ENCODE peak calls at places on chromosomes 16 and 17, in eight cellular contexts. O is transverse colon, I is sigmoid colon, Y is endothelial cell of umbilical vein, Q is breast epithelium, E is stomach, G is HL-60, J is SK-N-SH. P is an unnamed sample.

GRCh38 chr16:31008154-31008950 is 2.1 kb downstream of the STX1B start:
- DNase-seq in O (no peak), I (no peak), Y (no peak), Q (no peak), E (no peak), G (no peak), J (peak), P (no peak)

GRCh38 chr16:787978-788398 is at the start of gene RPUSD1:
- DNase-seq in O (no peak), I (no peak), Y (peak), Q (no peak), E (no peak), G (peak), J (no peak), P (peak)

GRCh38 chr17:81119223-81120148 is 45.8 kb upstream of the PVALEF start:
- DNase-seq in O (peak), I (peak), Y (peak), Q (peak), E (peak), G (peak), J (peak), P (peak)

GRCh38 chr17:76524598-76525512 is 12.7 kb downstream of the CYGB start:
- DNase-seq in O (peak), I (no peak), Y (no peak), Q (no peak), E (peak), G (no peak), J (no peak), P (no peak)

GRCh38 chr17:48616719-48617514 is 1.8 kb upstream of the HOXB8 start:
- DNase-seq in O (no peak), I (no peak), Y (no peak), Q (no peak), E (no peak), G (no peak), J (no peak), P (no peak)

GRCh38 chr17:82702161-82702932 is 3.8 kb upstream of the RAB40B start:
- DNase-seq in O (peak), I (no peak), Y (no peak), Q (no peak), E (no peak), G (no peak), J (no peak), P (no peak)

GRCh38 chr17:9363440-9364350 is 211.9 kb downstream of the STX8 start:
- DNase-seq in O (no peak), I (no peak), Y (no peak), Q (no peak), E (no peak), G (no peak), J (no peak), P (no peak)

GRCh38 chr17:4249452-4250029 is 14.2 kb downstream of the ANKFY1 start:
- DNase-seq in O (no peak), I (no peak), Y (peak), Q (no peak), E (no peak), G (peak), J (peak), P (peak)

GRCh38 chr16:85202631-85203461 is 90.6 kb upstream of the CIBAR2 start:
- DNase-seq in O (peak), I (peak), Y (no peak), Q (peak), E (peak), G (no peak), J (peak), P (peak)

GRCh38 chr16:56669005-56669839 is at the start of gene MT1H:
- DNase-seq in O (peak), I (no peak), Y (no peak), Q (no peak), E (peak), G (no peak), J (no peak), P (peak)
- H3K27ac ChIP-seq in O (no peak), I (no peak), Y (no peak), Q (no peak), E (peak), G (no peak), J (no peak), P (no peak)

GRCh38 chr17:7573324-7574080 is 5.9 kb upstream of the CD68 start:
- DNase-seq in O (peak), I (peak), Y (peak), Q (peak), E (peak), G (peak), J (peak), P (peak)

GRCh38 chr17:7574176-7574953 is 5.1 kb upstream of the CD68 start:
- DNase-seq in O (no peak), I (no peak), Y (no peak), Q (no peak), E (no peak), G (peak), J (no peak), P (no peak)

GRCh38 chr17:7570351-7570750 is 8.6 kb downstream of the SENP3 start:
- DNase-seq in O (no peak), I (no peak), Y (no peak), Q (no peak), E (no peak), G (no peak), J (no peak), P (no peak)

GRCh38 chr17:7572588-7573323 is 6.7 kb upstream of the CD68 start:
- DNase-seq in O (peak), I (peak), Y (peak), Q (peak), E (peak), G (peak), J (peak), P (peak)

DNA sequence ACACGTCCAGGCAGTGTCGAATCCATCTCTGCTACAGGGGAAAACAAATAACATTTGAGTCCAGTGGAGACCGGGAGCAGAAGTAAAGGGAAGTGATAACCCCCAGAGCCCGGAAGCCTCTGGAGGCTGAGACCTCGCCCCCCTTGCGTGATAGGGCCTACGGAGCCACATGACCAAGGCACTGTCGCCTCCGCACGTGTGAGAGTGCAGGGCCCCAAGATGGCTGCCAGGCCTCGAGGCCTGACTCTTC is 7.2 kb upstream of the CD68 start:
- DNase-seq in O (no peak), I (no peak), Y (no peak), Q (no peak), E (no peak), G (no peak), J (no peak), P (no peak)
- TF ChIP-seq POLR2AphosphoS5 in O (no peak), I (no peak), Y (no peak), Q (no peak), E (peak), G (peak), J (no peak), P (peak)

GRCh38 chr16:66523861-66524354 is 26.0 kb downstream of the TK2 start:
- DNase-seq in O (peak), I (no peak), Y (peak), Q (no peak), E (no peak), G (peak), J (no peak), P (no peak)
- H3K27ac ChIP-seq in O (peak), I (peak), Y (peak), Q (peak), E (peak), G (peak), J (no peak), P (no peak)

GRCh38 chr17:28043296-28043695 is 819 bp downstream of the NLK start:
- DNase-seq in O (no peak), I (no peak), Y (no peak), Q (no peak), E (no peak), G (no peak), J (no peak), P (no peak)
- TF ChIP-seq POLR2AphosphoS5 in O (no peak), I (no peak), Y (no peak), Q (no peak), E (no peak), G (no peak), J (no peak), P (no peak)

DNA sequence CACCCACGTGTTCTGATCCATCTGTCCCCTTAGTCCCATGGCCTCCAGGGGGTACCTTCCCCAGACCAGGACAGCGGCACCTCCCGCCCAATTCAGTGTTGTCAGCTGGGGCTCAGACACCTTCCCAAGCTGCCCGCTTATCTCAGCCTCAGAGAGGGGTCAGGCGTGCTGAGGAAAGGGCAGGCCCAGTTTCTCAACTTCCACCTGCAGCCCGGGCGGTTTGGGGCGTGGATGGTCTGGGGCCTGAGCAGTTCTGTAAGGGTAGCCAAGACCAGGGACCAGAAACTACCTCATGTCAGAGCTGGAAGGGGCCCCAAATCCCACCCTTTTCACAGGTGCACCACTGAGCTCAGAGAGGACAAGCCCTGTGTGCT is 5.1 kb downstream of the PLCD3 start:
- DNase-seq in O (peak), I (peak), Y (no peak), Q (no peak), E (peak), G (peak), J (no peak), P (no peak)
- H3K27ac ChIP-seq in O (peak), I (peak), Y (no peak), Q (peak), E (peak), G (no peak), J (peak), P (peak)

DNA sequence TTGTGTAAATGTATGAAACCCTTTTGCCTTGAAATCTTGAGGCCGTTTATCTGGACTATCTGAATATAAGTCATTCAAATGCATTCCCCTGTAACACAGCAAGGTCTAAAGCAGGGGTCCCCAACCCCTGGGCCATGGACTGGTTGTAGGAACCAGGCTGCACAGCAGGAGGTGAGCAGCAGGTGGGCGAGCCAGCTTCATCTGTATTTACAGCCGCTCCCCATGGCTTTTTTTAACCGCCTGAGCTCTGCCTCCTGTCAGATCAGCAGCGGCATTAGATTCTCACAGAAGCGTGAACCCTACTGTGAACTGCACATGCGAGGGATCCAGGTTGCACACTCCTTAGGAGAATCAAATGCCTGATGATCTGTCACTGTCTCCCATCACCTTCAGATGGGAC is 24.1 kb downstream of the DNAH3 start:
- DNase-seq in O (no peak), I (no peak), Y (no peak), Q (no peak), E (no peak), G (no peak), J (no peak), P (peak)
- TF ChIP-seq POLR2AphosphoS5 in O (no peak), I (no peak), Y (no peak), Q (no peak), E (no peak), G (no peak), J (no peak), P (no peak)

DNA sequence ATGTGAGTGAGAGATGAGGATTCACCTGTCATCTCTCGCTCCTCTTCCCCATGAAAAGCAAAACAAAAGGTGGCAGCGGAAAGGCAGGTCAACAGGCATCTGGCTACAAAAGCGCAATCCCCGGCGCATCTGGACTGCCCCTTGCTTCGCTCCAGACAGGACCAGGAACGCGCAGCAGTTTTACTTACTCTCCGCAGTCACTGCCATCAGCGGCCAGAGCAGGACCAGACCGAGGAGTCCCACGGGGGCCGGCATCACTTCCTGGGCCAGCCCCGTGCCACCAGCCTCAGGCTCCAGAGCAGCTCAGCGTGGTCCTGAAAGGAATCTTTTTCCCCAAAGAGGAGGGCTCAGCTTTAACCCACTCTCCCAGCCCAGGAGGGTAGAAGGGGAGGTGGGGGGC is 59.8 kb downstream of the LITAF start:
- DNase-seq in O (no peak), I (no peak), Y (no peak), Q (no peak), E (no peak), G (no peak), J (peak), P (peak)
- H3K27ac ChIP-seq in O (no peak), I (no peak), Y (no peak), Q (no peak), E (no peak), G (no peak), J (no peak), P (no peak)

GRCh38 chr16:3769942-3770341 is 52.6 kb upstream of the TRAP1 start:
- DNase-seq in O (no peak), I (no peak), Y (no peak), Q (no peak), E (no peak), G (no peak), J (no peak), P (no peak)
- TF ChIP-seq POLR2AphosphoS5 in O (no peak), I (no peak), Y (no peak), Q (no peak), E (no peak), G (no peak), J (no peak), P (no peak)

GRCh38 chr17:78709688-78710290 is 72.3 kb downstream of the CYTH1 start:
- DNase-seq in O (no peak), I (no peak), Y (no peak), Q (no peak), E (no peak), G (no peak), J (no peak), P (no peak)
- H3K27ac ChIP-seq in O (no peak), I (no peak), Y (no peak), Q (no peak), E (peak), G (no peak), J (peak), P (no peak)

GRCh38 chr17:77857613-77858012 is 100.9 kb upstream of the TNRC6C start:
- DNase-seq in O (no peak), I (no peak), Y (no peak), Q (no peak), E (no peak), G (no peak), J (no peak), P (no peak)

GRCh38 chr17:77858291-77859034 is 100.0 kb upstream of the TNRC6C start:
- DNase-seq in O (no peak), I (no peak), Y (no peak), Q (no peak), E (no peak), G (no peak), J (no peak), P (no peak)

GRCh38 chr17:77861133-77861695 is 97.3 kb upstream of the TNRC6C start:
- DNase-seq in O (no peak), I (no peak), Y (no peak), Q (no peak), E (no peak), G (no peak), J (no peak), P (no peak)

GRCh38 chr17:77859035-77859360 is 99.5 kb upstream of the TNRC6C start:
- DNase-seq in O (no peak), I (no peak), Y (no peak), Q (no peak), E (no peak), G (no peak), J (no peak), P (no peak)

DNA sequence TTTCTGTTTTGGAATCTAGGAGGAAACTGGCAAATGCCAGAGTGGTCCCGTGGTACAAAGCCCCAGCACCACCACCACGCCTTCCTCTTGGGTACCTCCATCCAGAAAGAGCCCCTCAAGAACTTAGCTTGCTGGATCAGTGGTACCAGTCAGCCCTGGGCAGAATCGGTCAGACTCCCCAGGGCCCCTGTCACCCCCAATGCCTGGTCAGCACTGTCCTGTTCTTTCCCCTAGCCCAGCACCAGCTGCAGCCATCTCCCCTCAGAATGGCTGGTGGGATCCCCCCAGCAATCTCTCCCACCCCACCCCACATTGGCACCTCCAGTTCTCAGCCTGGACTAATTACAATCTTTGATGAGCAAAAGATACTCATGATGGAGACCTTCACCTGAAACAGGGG is 99.1 kb upstream of the TNRC6C start:
- DNase-seq in O (no peak), I (no peak), Y (no peak), Q (no peak), E (no peak), G (no peak), J (no peak), P (no peak)
- TF ChIP-seq POLR2AphosphoS5 in O (no peak), I (no peak), Y (no peak), Q (no peak), E (no peak), G (no peak), J (no peak), P (no peak)

P was measured in GM23338.